ENCODE peak calls at places on chromosomes 6 and 20, in five cellular contexts. X is amygdala, R is T-cell, C is B cell, B is fibroblast of mammary gland. T is an unnamed sample.

GRCh38 chr6:15299430-15300131 is 53.7 kb downstream of the JARID2 start:
- DNase-seq in C (peak), B (no peak), X (no peak), R (no peak), T (no peak)

GRCh38 chr6:69370763-69371162 is 426.0 kb downstream of the LMBRD1 start:
- DNase-seq in B (no peak), R (no peak), C (no peak), X (no peak), T (no peak)

GRCh38 chr20:53752971-53753879 is 159.6 kb upstream of the ZNF217 start:
- DNase-seq in C (no peak), R (no peak), X (no peak), B (peak), T (no peak)

GRCh38 chr20:38229376-38230252 is 30.9 kb downstream of the KIAA1755 start:
- DNase-seq in C (no peak), B (peak), R (no peak), X (no peak), T (no peak)

GRCh38 chr6:136095961-136096360 is 154.2 kb downstream of the MTFR2 start:
- DNase-seq in X (no peak), B (peak), C (no peak), R (no peak), T (no peak)

GRCh38 chr6:7258231-7258763 is 54.7 kb downstream of the SSR1 start:
- DNase-seq in C (no peak), R (no peak), X (no peak), B (no peak), T (no peak)

GRCh38 chr20:43915209-43916072 is 789 bp downstream of the TOX2 start:
- DNase-seq in B (peak), R (peak), C (peak), X (no peak), T (no peak)

GRCh38 chr6:108497883-108498282 is 62.8 kb upstream of the FOXO3 start:
- DNase-seq in R (no peak), C (no peak), B (peak), X (no peak), T (no peak)

GRCh38 chr6:35213824-35214756 is at the start of gene SCUBE3:
- DNase-seq in C (no peak), X (no peak), B (peak), R (no peak), T (no peak)

GRCh38 chr6:140849441-140849840 is 1283.3 kb upstream of the GJE1 start:
- DNase-seq in B (peak), R (no peak), X (no peak), C (no peak), T (no peak)

GRCh38 chr20:61317966-61318520 is 66.0 kb downstream of the CDH4 start:
- DNase-seq in B (peak), X (no peak), C (no peak), R (no peak), T (no peak)

GRCh38 chr6:152975204-152975915 is 7.5 kb downstream of the FBXO5 start:
- DNase-seq in R (no peak), X (no peak), C (no peak), B (no peak), T (no peak)

GRCh38 chr6:45724511-45724910 is 291.1 kb downstream of the CLIC5 start:
- DNase-seq in R (no peak), X (no peak), B (peak), C (no peak), T (no peak)

GRCh38 chr20:47146703-47147102 is 209.8 kb downstream of the ZMYND8 start:
- DNase-seq in X (no peak), B (peak), C (no peak), R (no peak), T (no peak)

GRCh38 chr6:99545442-99545841 is 23.0 kb downstream of the CCNC start:
- DNase-seq in B (no peak), X (no peak), C (no peak), R (no peak), T (no peak)

GRCh38 chr6:16239090-16239797 is 857 bp downstream of the GMPR start:
- DNase-seq in X (no peak), C (peak), B (no peak), R (no peak), T (peak)